ENCODE peak calls at places on chromosome 12, in four cellular contexts. M, L, N and Y are unnamed samples.

GRCh38 chr12:54555670-54556257 is 6.4 kb downstream of the PDE1B start:
- DNase-seq in N (no peak), L (no peak), M (no peak), Y (no peak)

GRCh38 chr12:8698132-8698829 is 490 bp downstream of the RIMKLB start:
- DNase-seq in N (peak; percentile 54), M (peak; percentile 40), L (peak; percentile 38), Y (peak; percentile 53)

GRCh38 chr12:41250748-41251147 is 62.6 kb downstream of the PDZRN4 start:
- DNase-seq in M (no peak), L (no peak), N (no peak), Y (no peak)

GRCh38 chr12:66132408-66132807 is 1.9 kb upstream of the LLPH start:
- DNase-seq in N (no peak), L (no peak), M (peak; percentile 10), Y (no peak)

GRCh38 chr12:131098178-131098981 is 144.7 kb downstream of the ADGRD1 start:
- DNase-seq in L (no peak), N (no peak), M (no peak), Y (no peak)

GRCh38 chr12:60394680-60395079 is 798.9 kb downstream of the SLC16A7 start:
- DNase-seq in M (no peak), L (no peak), N (no peak), Y (no peak)

GRCh38 chr12:45192041-45192695 is 23.7 kb upstream of the ANO6 start:
- DNase-seq in L (no peak), N (no peak), M (peak; percentile 79), Y (no peak)

GRCh38 chr12:92928431-92928961 is 599 bp downstream of the EEA1 start:
- DNase-seq in N (peak; percentile 63), L (peak; percentile 34), M (peak; percentile 36), Y (no peak)

GRCh38 chr12:109820921-109821381 is 12.2 kb downstream of the TRPV4 start:
- DNase-seq in M (peak; percentile 39), N (no peak), L (peak; percentile 67), Y (no peak)

GRCh38 chr12:102740157-102741032 is 176.6 kb downstream of the PAH start:
- DNase-seq in L (no peak), N (no peak), M (peak; percentile 4), Y (no peak)

GRCh38 chr12:53063708-53064612 is 14.1 kb downstream of the TNS2 start:
- DNase-seq in N (no peak), L (peak; percentile 67), M (no peak), Y (no peak)

GRCh38 chr12:68798880-68799229 is 9.1 kb upstream of the MDM2 start:
- DNase-seq in M (no peak), L (no peak), N (no peak), Y (no peak)

GRCh38 chr12:113208041-113208934 is 13.0 kb upstream of the TPCN1 start:
- DNase-seq in N (peak; percentile 87), M (no peak), L (peak; percentile 66), Y (peak; percentile 84)

GRCh38 chr12:6963016-6963731 is 7.3 kb downstream of the PHB2 start:
- DNase-seq in L (no peak), N (no peak), M (peak; percentile 99), Y (no peak)

GRCh38 chr12:89098390-89099102 is 253.8 kb downstream of the DUSP6 start:
- DNase-seq in M (no peak), L (no peak), N (no peak), Y (no peak)

GRCh38 chr12:13165578-13166120 is 30.9 kb upstream of the EMP1 start:
- DNase-seq in L (peak; percentile 83), N (no peak), M (no peak), Y (peak; percentile 11)

GRCh38 chr12:123533672-123534643 is at the start of gene RILPL1:
- DNase-seq in N (peak; percentile 56), M (peak; percentile 83), L (peak; percentile 20), Y (peak; percentile 85)

GRCh38 chr12:82687020-82687951 is 580 bp downstream of the TMTC2 start:
- DNase-seq in M (peak; percentile 45), L (peak; percentile 38), N (peak; percentile 80), Y (peak; percentile 47)

GRCh38 chr12:116466536-116466935 is 92.6 kb upstream of the MAP1LC3B2 start:
- DNase-seq in M (no peak), N (no peak), L (no peak), Y (no peak)

GRCh38 chr12:508145-508544 is 48.4 kb downstream of the B4GALNT3 start:
- DNase-seq in M (no peak), N (no peak), L (no peak), Y (no peak)

GRCh38 chr12:30145351-30146017 is 361.7 kb upstream of the TMTC1 start:
- DNase-seq in N (no peak), M (no peak), L (no peak), Y (no peak)

GRCh38 chr12:85466906-85467305 is 186.9 kb downstream of the ALX1 start:
- DNase-seq in N (no peak), L (no peak), M (no peak), Y (no peak)

GRCh38 chr12:124675881-124676688 is 108.7 kb upstream of the NCOR2 start:
- DNase-seq in N (no peak), L (no peak), M (no peak), Y (no peak)

GRCh38 chr12:124422142-124422569 is 127.3 kb downstream of the RFLNA start:
- DNase-seq in M (no peak), L (peak; percentile 50), N (no peak), Y (no peak)

GRCh38 chr12:43338848-43339526 is 213.0 kb downstream of the ADAMTS20 start:
- DNase-seq in L (no peak), N (peak; percentile 15), M (peak; percentile 20), Y (no peak)

GRCh38 chr12:22797686-22798085 is 172.7 kb downstream of the ETNK1 start:
- DNase-seq in M (no peak), L (no peak), N (no peak), Y (no peak)

GRCh38 chr12:94679554-94679953 is 29.2 kb upstream of the TMCC3 start:
- DNase-seq in N (no peak), L (no peak), M (no peak), Y (no peak)
- TF ChIP-seq CTCF in N (no peak), L (no peak), M (no peak), Y (no peak)

GRCh38 chr12:2639020-2639298 is 155.8 kb upstream of the FKBP4 start:
- DNase-seq in N (no peak), L (no peak), M (no peak), Y (no peak)

GRCh38 chr12:2641761-2642160 is 153.0 kb upstream of the FKBP4 start:
- DNase-seq in N (no peak), M (no peak), L (no peak), Y (no peak)

GRCh38 chr12:2640709-2641108 is 154.1 kb upstream of the FKBP4 start:
- DNase-seq in N (no peak), M (no peak), L (peak; percentile 46), Y (no peak)

GRCh38 chr12:2641209-2641608 is 153.6 kb upstream of the FKBP4 start:
- DNase-seq in M (peak; percentile 31), N (no peak), L (no peak), Y (no peak)

GRCh38 chr12:2640281-2640680 is 154.5 kb upstream of the FKBP4 start:
- DNase-seq in M (no peak), L (no peak), N (no peak), Y (no peak)
- TF ChIP-seq CTCF in M (no peak), L (no peak), N (no peak), Y (no peak)

DNA sequence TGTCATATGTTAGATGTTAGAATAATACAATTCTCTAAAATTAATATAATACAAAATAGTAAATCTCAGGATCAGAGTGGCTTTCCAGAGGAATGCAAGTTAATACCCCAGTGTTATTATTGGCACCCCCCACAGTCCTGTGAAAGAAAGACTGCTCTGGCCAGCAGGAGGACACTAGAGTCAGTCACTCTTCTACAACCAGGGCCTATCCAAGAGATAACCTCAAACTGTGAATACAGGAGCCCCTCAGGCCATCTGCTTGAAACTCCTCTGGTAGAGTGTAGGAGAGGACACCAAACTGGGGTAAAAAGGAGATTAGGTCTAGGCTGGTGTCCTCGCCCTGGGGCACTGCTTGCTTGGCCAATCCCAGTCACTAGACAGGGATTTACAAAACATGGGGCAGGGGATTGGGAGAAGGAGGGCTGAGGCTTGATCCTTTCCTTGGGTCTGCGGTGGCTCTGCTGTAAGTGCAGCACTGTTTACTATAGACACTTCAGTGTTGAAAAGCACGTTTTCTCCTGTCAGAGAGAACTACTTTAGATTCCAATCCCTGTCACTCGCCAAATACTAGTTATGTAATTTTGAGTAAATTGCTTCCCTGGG is 44.4 kb upstream of the PTPRR start:
- DNase-seq in N (no peak), L (no peak), M (no peak), Y (no peak)
- TF ChIP-seq CTCF in N (no peak), L (no peak), M (no peak), Y (no peak)

GRCh38 chr12:50641566-50641965 is 122.3 kb upstream of the ATF1 start:
- DNase-seq in M (no peak), L (no peak), N (no peak), Y (no peak)
- TF ChIP-seq CTCF in M (no peak), L (no peak), N (no peak), Y (no peak)

GRCh38 chr12:56221757-56222530 is at the start of gene RNF41:
- DNase-seq in M (peak; percentile 97), N (peak; percentile 90), L (peak; percentile 98), Y (peak; percentile 97)
- TF ChIP-seq CTCF in M (peak; percentile 16), N (no peak), L (no peak), Y (no peak)

DNA sequence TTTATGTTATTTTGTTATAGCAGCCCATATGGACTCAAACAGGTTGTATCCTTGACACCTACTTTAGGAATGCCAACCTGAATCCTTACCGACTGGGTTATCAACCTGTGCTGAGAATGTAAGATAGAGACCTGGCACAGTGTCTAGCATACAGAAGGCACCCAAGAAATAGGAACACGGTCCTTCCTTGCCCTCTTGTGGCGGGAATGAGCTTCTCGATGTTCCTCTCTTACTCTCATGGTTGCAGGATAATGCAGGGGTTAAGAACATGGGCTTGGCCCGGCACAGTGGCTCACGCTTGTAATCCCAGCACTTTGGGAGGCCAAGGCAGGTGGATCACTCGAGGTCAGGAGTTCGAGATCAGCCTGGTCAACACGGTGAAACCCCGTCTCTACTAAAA is 6.5 kb downstream of the C12orf43 start:
- DNase-seq in N (no peak), M (peak; percentile 70), L (no peak), Y (no peak)
- TF ChIP-seq CTCF in N (peak; percentile 7), M (peak; percentile 74), L (no peak), Y (peak; percentile 2)

DNA sequence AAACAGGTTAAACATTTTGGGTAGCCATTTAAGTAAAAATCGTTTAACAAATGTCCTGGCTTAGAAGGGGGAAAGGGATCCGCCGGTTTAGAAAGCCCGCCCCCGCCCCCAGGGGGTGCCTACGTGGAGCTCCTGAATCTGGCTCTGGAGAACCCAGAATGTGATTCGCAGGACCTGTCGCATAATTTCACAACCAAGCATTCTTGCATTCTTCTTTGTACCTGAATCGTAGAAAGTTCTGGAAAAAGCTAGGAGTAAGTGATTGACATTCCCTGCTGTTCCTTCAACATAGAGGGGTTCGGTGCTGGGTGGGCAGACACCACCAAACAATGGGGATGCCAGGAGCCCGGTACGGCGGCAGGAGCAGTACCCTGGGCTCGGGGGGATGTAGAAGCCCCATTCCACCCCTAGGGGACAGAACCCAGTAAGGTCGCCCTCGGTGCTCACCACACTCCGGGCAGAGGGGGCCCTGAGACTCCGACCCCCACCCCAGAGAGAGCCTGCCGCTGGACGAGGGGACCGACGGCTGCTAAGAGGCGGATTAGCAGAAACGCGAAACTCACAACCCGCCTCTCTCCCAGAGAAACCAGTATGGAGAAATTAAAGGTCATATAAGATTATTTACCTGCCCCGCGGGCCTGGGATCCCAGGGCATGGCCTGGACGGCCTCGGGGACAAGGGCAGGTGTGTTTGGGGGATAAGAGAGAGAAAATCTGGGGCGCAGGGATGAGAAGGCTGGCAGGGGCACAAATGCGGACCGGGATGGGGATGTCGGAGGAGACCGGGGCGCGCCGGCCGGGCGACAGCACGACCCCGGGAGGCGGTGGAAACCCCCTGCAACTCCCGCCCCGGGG is 547 bp downstream of the CSRP2 start:
- DNase-seq in N (peak; percentile 8), L (no peak), M (peak; percentile 60), Y (peak; percentile 49)
- TF ChIP-seq CTCF in N (peak; percentile 18), L (no peak), M (peak; percentile 52), Y (peak; percentile 15)

GRCh38 chr12:38823743-38824142 is 81.6 kb downstream of the CPNE8 start:
- DNase-seq in L (no peak), N (no peak), M (no peak), Y (no peak)
- TF ChIP-seq CTCF in L (no peak), N (no peak), M (no peak), Y (no peak)